ENCODE peak calls at places on chromosomes 11 and 22, in seven cellular contexts. I, O, H, V, Z, D and X are unnamed samples.
A peak's percentile ranks its signal among the peaks of the same experiment; 100 is the strongest.

GRCh38 chr11:119585038-119585666 is 143.8 kb downstream of the NECTIN1 start:
- DNase-seq in V (peak; percentile 45), O (no peak), I (peak; percentile 52), D (no peak), Z (no peak), H (no peak), X (no peak)

GRCh38 chr11:85414175-85414574 is 213.0 kb downstream of the DLG2 start:
- DNase-seq in H (no peak), Z (no peak), D (no peak), V (no peak), I (no peak), O (no peak), X (no peak)

GRCh38 chr11:106379712-106380111 is 302.2 kb downstream of the AASDHPPT start:
- DNase-seq in O (no peak), Z (no peak), V (no peak), D (no peak), H (no peak), I (no peak), X (no peak)

GRCh38 chr11:117780456-117780855 is 16.6 kb downstream of the DSCAML1 start:
- DNase-seq in Z (no peak), H (no peak), V (no peak), I (no peak), D (no peak), O (no peak), X (no peak)

GRCh38 chr11:68372625-68373024 is 60.2 kb downstream of the LRP5 start:
- DNase-seq in H (peak; percentile 36), I (no peak), O (no peak), V (no peak), Z (no peak), D (no peak), X (no peak)

GRCh38 chr22:19819209-19819910 is 35.3 kb downstream of the GNB1L start:
- DNase-seq in Z (no peak), I (no peak), O (no peak), D (peak; percentile 77), V (no peak), H (no peak), X (no peak)

GRCh38 chr11:255816-256215 is 19.0 kb downstream of the PSMD13 start:
- DNase-seq in Z (no peak), O (no peak), V (no peak), I (no peak), D (no peak), H (no peak), X (no peak)

GRCh38 chr11:1109918-1110705 is 35.4 kb downstream of the MUC2 start:
- DNase-seq in H (no peak), D (no peak), V (no peak), O (no peak), Z (no peak), I (no peak), X (no peak)

GRCh38 chr22:48760481-48761238 is 1067.0 kb downstream of the BRD1 start:
- DNase-seq in D (peak; percentile 88), H (peak; percentile 1), O (no peak), Z (peak; percentile 3), V (no peak), I (no peak), X (no peak)

GRCh38 chr11:34405079-34405858 is 33.5 kb upstream of the CAT start:
- DNase-seq in H (peak; percentile 53), D (no peak), V (no peak), I (no peak), Z (no peak), O (peak; percentile 40), X (no peak)

GRCh38 chr11:74682731-74683278 is 48.4 kb downstream of the CHRDL2 start:
- DNase-seq in O (no peak), H (no peak), Z (no peak), V (no peak), D (no peak), I (no peak), X (no peak)

GRCh38 chr22:39170825-39171622 is 18.5 kb upstream of the CBX7 start:
- DNase-seq in Z (peak; percentile 70), V (peak; percentile 88), D (no peak), O (peak; percentile 81), H (peak; percentile 80), I (peak; percentile 90), X (peak; percentile 95)

GRCh38 chr11:120385110-120385509 is 48.9 kb downstream of the ARHGEF12 start:
- DNase-seq in D (no peak), H (no peak), I (no peak), O (no peak), V (no peak), Z (no peak), X (no peak)

GRCh38 chr11:102007567-102008437 is 39.4 kb upstream of the CFAP300 start:
- DNase-seq in H (no peak), Z (no peak), O (no peak), D (no peak), V (peak; percentile 65), I (peak; percentile 73), X (no peak)

GRCh38 chr11:46890665-46891064 is 27.7 kb downstream of the LRP4 start:
- DNase-seq in O (no peak), V (no peak), I (no peak), D (no peak), H (no peak), Z (no peak), X (no peak)

GRCh38 chr11:78208257-78209165 is 19.8 kb downstream of the USP35 start:
- DNase-seq in I (no peak), V (no peak), D (no peak), Z (no peak), O (no peak), H (peak; percentile 18), X (no peak)

GRCh38 chr11:45252134-45252856 is 33.8 kb downstream of the SYT13 start:
- DNase-seq in V (peak; percentile 70), H (peak; percentile 78), I (peak; percentile 83), O (no peak), Z (no peak), D (no peak), X (no peak)

GRCh38 chr11:67178878-67179277 is 59.8 kb downstream of the KDM2A start:
- DNase-seq in O (no peak), H (no peak), V (no peak), I (no peak), D (no peak), Z (no peak), X (no peak)

GRCh38 chr22:46073683-46074504 is 76.4 kb upstream of the PPARA start:
- DNase-seq in V (peak; percentile 45), Z (peak; percentile 14), D (no peak), I (no peak), H (peak; percentile 74), O (no peak), X (no peak)

GRCh38 chr11:94201004-94201465 is 72.4 kb downstream of the PANX1 start:
- DNase-seq in D (no peak), I (peak; percentile 45), Z (no peak), O (no peak), H (no peak), V (no peak), X (no peak)

GRCh38 chr11:115670538-115671200 is 166.5 kb upstream of the CADM1 start:
- DNase-seq in D (no peak), O (no peak), I (no peak), H (no peak), V (no peak), Z (no peak), X (no peak)

GRCh38 chr11:10350341-10350740 is 45.5 kb downstream of the ADM start:
- DNase-seq in I (peak; percentile 52), Z (no peak), D (no peak), O (no peak), H (no peak), V (no peak), X (no peak)

GRCh38 chr11:469684-470667 is 19.9 kb downstream of the PTDSS2 start:
- DNase-seq in V (no peak), D (no peak), O (no peak), I (peak; percentile 26), H (peak; percentile 88), Z (peak; percentile 35), X (no peak)

DNA sequence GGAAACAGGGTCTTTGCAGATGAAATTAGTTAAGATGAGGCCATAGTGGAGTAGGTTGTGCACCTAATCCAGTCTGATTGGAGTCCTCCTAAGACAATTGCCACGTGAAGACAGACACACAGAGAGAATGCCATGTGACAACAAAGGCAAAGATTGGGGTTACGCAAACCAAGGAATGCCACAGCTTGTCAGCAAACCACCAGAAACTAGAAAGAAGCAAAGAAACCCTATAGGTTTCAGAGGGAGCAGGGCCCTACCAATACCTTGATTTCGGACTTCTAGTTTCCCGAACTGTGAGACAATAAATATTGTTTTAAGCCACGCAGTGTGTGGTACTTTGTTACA is 8.2 kb upstream of the LAYN start:
- DNase-seq in Z (no peak), I (peak; percentile 66), H (no peak), D (no peak), V (no peak), O (no peak), X (no peak)
- H3K4me1 ChIP-seq in Z (no peaks in the 10 kb centered on the region), I (peaks cover 45% of the 10 kb centered on the region), H (no peaks in the 10 kb centered on the region), D (no peaks in the 10 kb centered on the region), V (no peaks in the 10 kb centered on the region), O (peaks cover 5% of the 10 kb centered on the region), X (peaks cover 25% of the 10 kb centered on the region)

GRCh38 chr11:57539342-57539741 is 1.9 kb downstream of the SMTNL1 start:
- DNase-seq in Z (no peak), H (no peak), V (no peak), I (no peak), O (no peak), D (no peak), X (no peak)

GRCh38 chr11:57541099-57541670 is 3.8 kb downstream of the SMTNL1 start:
- DNase-seq in O (no peak), H (no peak), I (no peak), D (no peak), Z (no peak), V (no peak), X (no peak)

GRCh38 chr11:57543601-57544000 is 6.2 kb downstream of the SMTNL1 start:
- DNase-seq in H (no peak), Z (no peak), V (no peak), I (peak; percentile 64), D (no peak), O (no peak), X (no peak)

GRCh38 chr11:57544566-57544965 is 7.2 kb downstream of the SMTNL1 start:
- DNase-seq in I (no peak), H (no peak), Z (no peak), V (no peak), O (no peak), D (no peak), X (no peak)

DNA sequence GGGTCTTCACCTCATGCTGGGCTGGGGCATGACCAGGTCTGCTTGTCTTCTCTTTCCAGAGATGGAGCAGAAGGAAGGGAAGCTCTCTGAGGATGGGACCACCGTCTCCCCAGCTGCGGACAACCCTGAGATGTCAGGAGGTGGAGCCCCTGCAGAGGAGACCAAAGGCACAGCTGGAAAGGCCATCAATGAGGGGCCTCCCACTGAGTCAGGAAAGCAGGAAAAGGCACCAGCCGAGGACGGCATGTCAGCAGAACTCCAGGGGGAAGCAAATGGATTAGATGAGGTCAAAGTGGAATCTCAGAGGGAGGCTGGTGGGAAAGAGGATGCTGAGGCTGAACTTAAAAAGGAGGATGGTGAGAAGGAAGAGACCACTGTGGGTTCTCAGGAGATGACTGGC is 5.2 kb downstream of the SMTNL1 start:
- DNase-seq in I (no peak), H (no peak), D (no peak), O (no peak), Z (no peak), V (no peak), X (no peak)
- H3K4me1 ChIP-seq in I (peaks cover 20% of the 10 kb centered on the region), H (no peaks in the 10 kb centered on the region), D (no peaks in the 10 kb centered on the region), O (no peaks in the 10 kb centered on the region), Z (no peaks in the 10 kb centered on the region), V (no peaks in the 10 kb centered on the region), X (no peaks in the 10 kb centered on the region)

GRCh38 chr11:57425565-57426438 is 1.1 kb downstream of the SLC43A3 start:
- DNase-seq in H (peak; percentile 48), O (no peak), Z (peak; percentile 43), D (no peak), V (no peak), I (no peak), X (no peak)
- H3K4me1 ChIP-seq in H (peaks cover 36% of the 10 kb centered on the region), O (peaks cover 34% of the 10 kb centered on the region), Z (peaks cover 36% of the 10 kb centered on the region), D (peaks cover 55% of the 10 kb centered on the region), V (no peaks in the 10 kb centered on the region), I (no peaks in the 10 kb centered on the region), X (peaks cover 31% of the 10 kb centered on the region)

GRCh38 chr11:57555393-57555792 is 12.1 kb downstream of the UBE2L6 start:
- DNase-seq in D (no peak), O (no peak), Z (no peak), V (no peak), H (no peak), I (no peak), X (no peak)
- H3K4me1 ChIP-seq in D (no peaks in the 10 kb centered on the region), O (no peaks in the 10 kb centered on the region), Z (no peaks in the 10 kb centered on the region), V (no peaks in the 10 kb centered on the region), H (no peaks in the 10 kb centered on the region), I (peaks cover 37% of the 10 kb centered on the region), X (no peaks in the 10 kb centered on the region)